ENCODE peak calls at places on chromosomes 11 and 22, in seven cellular contexts. N is iris pigment epithelial cell; Q is neuronal stem cell; O is activated T-helper 1 cell treated with anti-CD3 and anti-CD28 coated beads, Interleukin-12 subunit alpha, Interleukin-12 subunit beta, Interleukin-2, Interleukin-4 antibody, amounts not matched to agents 30 ng/mL and 10 ng/mL and 1 ng/mL, durations not matched to agents 14 hours and 24 hours and 36 hours; F is T47D; T is activated CD4-positive, alpha-beta T cell treated with anti-CD3 and anti-CD28 coated beads, Interleukin-2, amount 50 U/mL, for 1 hour; J is HFF-Myc. W is an unnamed sample.

GRCh38 chr22:49398115-49398514 is 429.6 kb downstream of the BRD1 start:
- DNase-seq in N (no peak), Q (no peak), O (no peak), F (no peak), T (no peak), J (no peak), W (no peak)

GRCh38 chr22:39306456-39307361 is 12.7 kb downstream of the RPL3 start:
- DNase-seq in N (peak), Q (no peak), O (peak), F (no peak), T (peak), J (no peak), W (no peak)

GRCh38 chr11:84819128-84819527 is 808.0 kb downstream of the DLG2 start:
- DNase-seq in N (peak), Q (no peak), O (no peak), F (peak), T (no peak), J (no peak), W (no peak)

GRCh38 chr22:29369460-29369859 is 18.9 kb downstream of the AP1B1 start:
- DNase-seq in N (peak), Q (peak), O (no peak), F (no peak), T (no peak), J (no peak), W (no peak)

GRCh38 chr11:66133216-66133775 is 63.2 kb downstream of the PACS1 start:
- DNase-seq in N (no peak), Q (no peak), O (no peak), F (no peak), T (no peak), J (no peak), W (no peak)

GRCh38 chr11:18080451-18080850 is 25.4 kb downstream of the SAAL1 start:
- DNase-seq in N (no peak), Q (no peak), O (no peak), F (peak), T (no peak), J (no peak), W (no peak)

GRCh38 chr11:8810331-8811301 is 100.4 kb upstream of the AKIP1 start:
- DNase-seq in N (peak), Q (peak), O (no peak), F (no peak), T (no peak), J (no peak), W (no peak)

GRCh38 chr11:116852261-116853125 is 15.1 kb upstream of the APOA1 start:
- DNase-seq in N (peak), Q (no peak), O (no peak), F (peak), T (no peak), J (no peak), W (no peak)

GRCh38 chr11:86800076-86800955 is at the start of gene PRSS23:
- DNase-seq in N (peak), Q (peak), O (peak), F (peak), T (no peak), J (no peak), W (no peak)

GRCh38 chr11:70501026-70501901 is 102.9 kb downstream of the CTTN start:
- DNase-seq in N (no peak), Q (no peak), O (no peak), F (no peak), T (no peak), J (no peak), W (no peak)

GRCh38 chr11:95584180-95584579 is 205.4 kb downstream of the FAM76B start:
- DNase-seq in N (peak), Q (no peak), O (no peak), F (no peak), T (no peak), J (no peak), W (no peak)

GRCh38 chr11:127805771-127806170 is 781.6 kb downstream of the ETS1 start:
- DNase-seq in N (no peak), Q (no peak), O (no peak), F (no peak), T (no peak), J (no peak), W (no peak)

GRCh38 chr11:114132944-114133394 is 73.5 kb downstream of the ZBTB16 start:
- DNase-seq in N (peak), Q (no peak), O (no peak), F (no peak), T (no peak), J (no peak), W (no peak)

GRCh38 chr22:16783930-16784354 is 41.3 kb downstream of the XKR3 start:
- DNase-seq in N (no peak), Q (no peak), O (no peak), F (peak), T (no peak), J (no peak), W (no peak)

GRCh38 chr11:102469196-102469821 is 16.7 kb upstream of the TMEM123 start:
- DNase-seq in N (peak), Q (no peak), O (no peak), F (no peak), T (no peak), J (peak), W (no peak)

GRCh38 chr11:70203749-70204465 is 811 bp downstream of the FADD start:
- DNase-seq in N (peak), Q (no peak), O (peak), F (peak), T (peak), J (peak), W (peak)

W was measured in NK-92 treated with Interleukin-12 subunit alpha and Interleukin-12 subunit beta, amount 100 ng/mL, for 24 hours.